ENCODE peak calls at places on chromosomes 11 and 22, in ten cellular contexts. One of them, this sample, is unnamed.

GRCh38 chr11:44445500-44446340 is 119.7 kb upstream of the CD82 start:
- DNase-seq in neural crest cell: no peak
- DNase-seq in adrenal gland: no peak
- DNase-seq in AG04450: no peak
- DNase-seq in CD8-positive, alpha-beta T cell: no peak
- DNase-seq in choroid plexus epithelial cell: no peak
- DNase-seq in osteocyte: no peak
- DNase-seq in endodermal cell: peak; percentile 88
- DNase-seq in H9: peak; percentile 80
- DNase-seq in AG09309: no peak
- DNase-seq in this sample: no peak

GRCh38 chr22:33576205-33576604 is 344.1 kb downstream of the LARGE1 start:
- DNase-seq in neural crest cell: no peak
- DNase-seq in adrenal gland: no peak
- DNase-seq in AG04450: no peak
- DNase-seq in CD8-positive, alpha-beta T cell: no peak
- DNase-seq in choroid plexus epithelial cell: no peak
- DNase-seq in osteocyte: no peak
- DNase-seq in endodermal cell: no peak
- DNase-seq in H9: no peak
- DNase-seq in AG09309: no peak
- DNase-seq in this sample: no peak

GRCh38 chr22:35023692-35024363 is 42.1 kb upstream of the ISX start:
- DNase-seq in neural crest cell: peak; percentile 92
- DNase-seq in adrenal gland: peak; percentile 72
- DNase-seq in AG04450: no peak
- DNase-seq in CD8-positive, alpha-beta T cell: peak; percentile 32
- DNase-seq in choroid plexus epithelial cell: peak; percentile 36
- DNase-seq in osteocyte: peak; percentile 90
- DNase-seq in endodermal cell: peak; percentile 97
- DNase-seq in H9: peak; percentile 86
- DNase-seq in AG09309: no peak
- DNase-seq in this sample: peak; percentile 38

GRCh38 chr11:117786099-117786870 is 10.7 kb downstream of the DSCAML1 start:
- DNase-seq in neural crest cell: no peak
- DNase-seq in adrenal gland: no peak
- DNase-seq in AG04450: no peak
- DNase-seq in CD8-positive, alpha-beta T cell: no peak
- DNase-seq in choroid plexus epithelial cell: no peak
- DNase-seq in osteocyte: no peak
- DNase-seq in endodermal cell: no peak
- DNase-seq in H9: no peak
- DNase-seq in AG09309: no peak
- DNase-seq in this sample: no peak

GRCh38 chr11:132043714-132044113 is 673.3 kb downstream of the NTM start:
- DNase-seq in neural crest cell: no peak
- DNase-seq in adrenal gland: no peak
- DNase-seq in AG04450: no peak
- DNase-seq in CD8-positive, alpha-beta T cell: no peak
- DNase-seq in choroid plexus epithelial cell: no peak
- DNase-seq in osteocyte: no peak
- DNase-seq in endodermal cell: no peak
- DNase-seq in H9: no peak
- DNase-seq in AG09309: no peak
- DNase-seq in this sample: no peak

GRCh38 chr11:47524200-47524874 is 28.6 kb downstream of the CELF1 start:
- DNase-seq in neural crest cell: no peak
- DNase-seq in adrenal gland: no peak
- DNase-seq in AG04450: no peak
- DNase-seq in CD8-positive, alpha-beta T cell: peak; percentile 45
- DNase-seq in choroid plexus epithelial cell: peak; percentile 49
- DNase-seq in osteocyte: no peak
- DNase-seq in endodermal cell: no peak
- DNase-seq in H9: peak; percentile 24
- DNase-seq in AG09309: no peak
- DNase-seq in this sample: no peak

GRCh38 chr11:61133145-61133544 is 28.1 kb downstream of the VPS37C start:
- DNase-seq in neural crest cell: no peak
- DNase-seq in adrenal gland: no peak
- DNase-seq in AG04450: no peak
- DNase-seq in CD8-positive, alpha-beta T cell: no peak
- DNase-seq in choroid plexus epithelial cell: no peak
- DNase-seq in osteocyte: no peak
- DNase-seq in endodermal cell: no peak
- DNase-seq in H9: no peak
- DNase-seq in AG09309: no peak
- DNase-seq in this sample: no peak

GRCh38 chr22:50207383-50208031 is 6.7 kb downstream of the SELENOO start:
- DNase-seq in neural crest cell: no peak
- DNase-seq in adrenal gland: no peak
- DNase-seq in AG04450: no peak
- DNase-seq in CD8-positive, alpha-beta T cell: no peak
- DNase-seq in choroid plexus epithelial cell: no peak
- DNase-seq in osteocyte: no peak
- DNase-seq in endodermal cell: no peak
- DNase-seq in H9: no peak
- DNase-seq in AG09309: no peak
- DNase-seq in this sample: no peak

GRCh38 chr11:122920579-122920978 is 38.0 kb downstream of the JHY start:
- DNase-seq in neural crest cell: no peak
- DNase-seq in adrenal gland: no peak
- DNase-seq in AG04450: no peak
- DNase-seq in CD8-positive, alpha-beta T cell: no peak
- DNase-seq in choroid plexus epithelial cell: no peak
- DNase-seq in osteocyte: no peak
- DNase-seq in endodermal cell: peak; percentile 60
- DNase-seq in H9: peak; percentile 36
- DNase-seq in AG09309: no peak
- DNase-seq in this sample: no peak

GRCh38 chr11:98835336-98835735 is 185.4 kb upstream of the CNTN5 start:
- DNase-seq in neural crest cell: no peak
- DNase-seq in adrenal gland: no peak
- DNase-seq in AG04450: no peak
- DNase-seq in CD8-positive, alpha-beta T cell: no peak
- DNase-seq in choroid plexus epithelial cell: no peak
- DNase-seq in osteocyte: no peak
- DNase-seq in endodermal cell: no peak
- DNase-seq in H9: no peak
- DNase-seq in AG09309: no peak
- DNase-seq in this sample: no peak
- TF ChIP-seq CTCF in neural crest cell: no peak
- TF ChIP-seq CTCF in adrenal gland: no peak
- TF ChIP-seq CTCF in AG04450: no peak
- TF ChIP-seq CTCF in CD8-positive, alpha-beta T cell: no peak
- TF ChIP-seq CTCF in choroid plexus epithelial cell: no peak
- TF ChIP-seq CTCF in osteocyte: no peak
- TF ChIP-seq CTCF in endodermal cell: no peak
- TF ChIP-seq CTCF in H9: no peak
- TF ChIP-seq CTCF in AG09309: no peak
- TF ChIP-seq CTCF in this sample: no peak

GRCh38 chr11:12761029-12761428 is 86.8 kb downstream of the TEAD1 start:
- DNase-seq in neural crest cell: no peak
- DNase-seq in adrenal gland: no peak
- DNase-seq in AG04450: peak; percentile 18
- DNase-seq in CD8-positive, alpha-beta T cell: no peak
- DNase-seq in choroid plexus epithelial cell: peak; percentile 74
- DNase-seq in osteocyte: no peak
- DNase-seq in endodermal cell: no peak
- DNase-seq in H9: no peak
- DNase-seq in AG09309: no peak
- DNase-seq in this sample: no peak
- TF ChIP-seq CTCF in neural crest cell: peak; percentile 53
- TF ChIP-seq CTCF in adrenal gland: no peak
- TF ChIP-seq CTCF in AG04450: peak; percentile 60
- TF ChIP-seq CTCF in CD8-positive, alpha-beta T cell: no peak
- TF ChIP-seq CTCF in choroid plexus epithelial cell: peak; percentile 75
- TF ChIP-seq CTCF in osteocyte: peak; percentile 45
- TF ChIP-seq CTCF in endodermal cell: peak; percentile 58
- TF ChIP-seq CTCF in H9: peak; percentile 37
- TF ChIP-seq CTCF in AG09309: peak; percentile 33
- TF ChIP-seq CTCF in this sample: no peak

GRCh38 chr22:29695129-29695926 is 24.5 kb upstream of the CABP7 start:
- DNase-seq in neural crest cell: no peak
- DNase-seq in adrenal gland: no peak
- DNase-seq in AG04450: no peak
- DNase-seq in CD8-positive, alpha-beta T cell: no peak
- DNase-seq in choroid plexus epithelial cell: no peak
- DNase-seq in osteocyte: no peak
- DNase-seq in endodermal cell: no peak
- DNase-seq in H9: no peak
- DNase-seq in AG09309: no peak
- DNase-seq in this sample: no peak
- TF ChIP-seq CTCF in neural crest cell: no peak
- TF ChIP-seq CTCF in adrenal gland: no peak
- TF ChIP-seq CTCF in AG04450: no peak
- TF ChIP-seq CTCF in CD8-positive, alpha-beta T cell: no peak
- TF ChIP-seq CTCF in choroid plexus epithelial cell: no peak
- TF ChIP-seq CTCF in osteocyte: no peak
- TF ChIP-seq CTCF in endodermal cell: no peak
- TF ChIP-seq CTCF in H9: no peak
- TF ChIP-seq CTCF in AG09309: no peak
- TF ChIP-seq CTCF in this sample: no peak

GRCh38 chr22:40524392-40525249 is 111.9 kb downstream of the MRTFA start:
- DNase-seq in neural crest cell: no peak
- DNase-seq in adrenal gland: no peak
- DNase-seq in AG04450: no peak
- DNase-seq in CD8-positive, alpha-beta T cell: no peak
- DNase-seq in choroid plexus epithelial cell: peak; percentile 61
- DNase-seq in osteocyte: no peak
- DNase-seq in endodermal cell: no peak
- DNase-seq in H9: no peak
- DNase-seq in AG09309: no peak
- DNase-seq in this sample: no peak
- TF ChIP-seq CTCF in neural crest cell: no peak
- TF ChIP-seq CTCF in adrenal gland: peak; percentile 31
- TF ChIP-seq CTCF in AG04450: peak; percentile 43
- TF ChIP-seq CTCF in CD8-positive, alpha-beta T cell: no peak
- TF ChIP-seq CTCF in choroid plexus epithelial cell: peak; percentile 59
- TF ChIP-seq CTCF in osteocyte: peak; percentile 44
- TF ChIP-seq CTCF in endodermal cell: peak; percentile 53
- TF ChIP-seq CTCF in H9: peak; percentile 47
- TF ChIP-seq CTCF in AG09309: peak; percentile 47
- TF ChIP-seq CTCF in this sample: no peak

GRCh38 chr11:90113541-90113940 is 20.9 kb upstream of the NAALAD2 start:
- DNase-seq in neural crest cell: no peak
- DNase-seq in adrenal gland: no peak
- DNase-seq in AG04450: no peak
- DNase-seq in CD8-positive, alpha-beta T cell: no peak
- DNase-seq in choroid plexus epithelial cell: peak; percentile 26
- DNase-seq in osteocyte: no peak
- DNase-seq in endodermal cell: no peak
- DNase-seq in H9: no peak
- DNase-seq in AG09309: no peak
- DNase-seq in this sample: no peak
- TF ChIP-seq CTCF in neural crest cell: peak; percentile 72
- TF ChIP-seq CTCF in adrenal gland: peak; percentile 27
- TF ChIP-seq CTCF in AG04450: peak; percentile 40
- TF ChIP-seq CTCF in CD8-positive, alpha-beta T cell: peak; percentile 26
- TF ChIP-seq CTCF in choroid plexus epithelial cell: peak; percentile 40
- TF ChIP-seq CTCF in osteocyte: peak; percentile 61
- TF ChIP-seq CTCF in endodermal cell: peak; percentile 72
- TF ChIP-seq CTCF in H9: peak; percentile 67
- TF ChIP-seq CTCF in AG09309: no peak
- TF ChIP-seq CTCF in this sample: no peak

GRCh38 chr11:37657645-37658044 is 1059.6 kb upstream of the RAG2 start:
- DNase-seq in neural crest cell: no peak
- DNase-seq in adrenal gland: no peak
- DNase-seq in AG04450: no peak
- DNase-seq in CD8-positive, alpha-beta T cell: no peak
- DNase-seq in choroid plexus epithelial cell: peak; percentile 64
- DNase-seq in osteocyte: no peak
- DNase-seq in endodermal cell: no peak
- DNase-seq in H9: no peak
- DNase-seq in AG09309: no peak
- DNase-seq in this sample: no peak
- TF ChIP-seq CTCF in neural crest cell: peak; percentile 57
- TF ChIP-seq CTCF in adrenal gland: peak; percentile 10
- TF ChIP-seq CTCF in AG04450: peak; percentile 56
- TF ChIP-seq CTCF in CD8-positive, alpha-beta T cell: no peak
- TF ChIP-seq CTCF in choroid plexus epithelial cell: peak; percentile 71
- TF ChIP-seq CTCF in osteocyte: peak; percentile 70
- TF ChIP-seq CTCF in endodermal cell: peak; percentile 71
- TF ChIP-seq CTCF in H9: peak; percentile 63
- TF ChIP-seq CTCF in AG09309: peak; percentile 13
- TF ChIP-seq CTCF in this sample: no peak

DNA sequence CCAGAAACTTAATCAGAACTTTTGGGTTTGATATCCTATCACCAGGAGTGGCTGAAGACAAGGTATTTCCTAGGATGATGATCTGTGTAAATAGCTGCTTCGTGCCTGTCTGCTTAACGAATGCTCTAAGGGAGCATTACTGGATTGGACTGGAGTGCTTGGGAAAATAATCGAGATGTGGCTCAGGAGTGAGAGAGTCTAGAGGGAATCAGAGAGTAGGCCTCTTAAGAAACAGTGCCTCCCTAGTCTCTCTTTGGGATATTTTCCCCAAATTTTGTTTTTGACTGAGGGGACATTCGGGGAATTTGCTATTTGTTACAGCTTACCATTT is 2.5 kb downstream of the MAML2 start:
- DNase-seq in neural crest cell: no peak
- DNase-seq in adrenal gland: no peak
- DNase-seq in AG04450: no peak
- DNase-seq in CD8-positive, alpha-beta T cell: no peak
- DNase-seq in choroid plexus epithelial cell: no peak
- DNase-seq in osteocyte: no peak
- DNase-seq in endodermal cell: no peak
- DNase-seq in H9: no peak
- DNase-seq in AG09309: no peak
- DNase-seq in this sample: no peak
- TF ChIP-seq CTCF in neural crest cell: no peak
- TF ChIP-seq CTCF in adrenal gland: no peak
- TF ChIP-seq CTCF in AG04450: no peak
- TF ChIP-seq CTCF in CD8-positive, alpha-beta T cell: no peak
- TF ChIP-seq CTCF in choroid plexus epithelial cell: no peak
- TF ChIP-seq CTCF in osteocyte: no peak
- TF ChIP-seq CTCF in endodermal cell: no peak
- TF ChIP-seq CTCF in H9: no peak
- TF ChIP-seq CTCF in AG09309: no peak
- TF ChIP-seq CTCF in this sample: no peak

GRCh38 chr11:59918987-59919589 is 19.1 kb upstream of the OOSP1 start:
- DNase-seq in neural crest cell: peak; percentile 14
- DNase-seq in adrenal gland: no peak
- DNase-seq in AG04450: no peak
- DNase-seq in CD8-positive, alpha-beta T cell: no peak
- DNase-seq in choroid plexus epithelial cell: peak; percentile 65
- DNase-seq in osteocyte: no peak
- DNase-seq in endodermal cell: peak; percentile 71
- DNase-seq in H9: no peak
- DNase-seq in AG09309: no peak
- DNase-seq in this sample: no peak

GRCh38 chr11:59923813-59924212 is 14.4 kb upstream of the OOSP1 start:
- DNase-seq in neural crest cell: no peak
- DNase-seq in adrenal gland: no peak
- DNase-seq in AG04450: no peak
- DNase-seq in CD8-positive, alpha-beta T cell: no peak
- DNase-seq in choroid plexus epithelial cell: peak; percentile 3
- DNase-seq in osteocyte: no peak
- DNase-seq in endodermal cell: peak; percentile 59
- DNase-seq in H9: no peak
- DNase-seq in AG09309: no peak
- DNase-seq in this sample: no peak

DNA sequence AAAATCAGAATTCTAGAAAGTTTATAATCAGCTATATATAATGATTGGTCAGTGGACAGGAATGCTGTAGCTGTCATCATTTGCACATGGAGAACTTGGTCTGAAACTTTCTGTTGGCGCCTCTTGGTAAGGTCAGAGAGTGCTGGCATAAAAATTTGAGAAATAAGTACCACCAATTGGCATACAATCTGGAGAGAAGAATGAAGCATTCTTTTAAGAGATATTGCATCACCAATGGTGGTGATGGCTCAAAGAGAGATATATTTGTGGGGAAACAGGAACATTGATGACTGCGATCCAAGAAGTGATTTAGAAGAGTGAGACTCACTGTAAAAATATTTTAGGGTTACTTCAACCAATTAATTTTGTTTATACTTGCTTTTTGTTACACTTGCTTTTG is 19.7 kb upstream of the OOSP1 start:
- DNase-seq in neural crest cell: no peak
- DNase-seq in adrenal gland: no peak
- DNase-seq in AG04450: no peak
- DNase-seq in CD8-positive, alpha-beta T cell: no peak
- DNase-seq in choroid plexus epithelial cell: peak; percentile 29
- DNase-seq in osteocyte: no peak
- DNase-seq in endodermal cell: no peak
- DNase-seq in H9: no peak
- DNase-seq in AG09309: no peak
- DNase-seq in this sample: no peak
- TF ChIP-seq CTCF in neural crest cell: no peak
- TF ChIP-seq CTCF in adrenal gland: no peak
- TF ChIP-seq CTCF in AG04450: no peak
- TF ChIP-seq CTCF in CD8-positive, alpha-beta T cell: no peak
- TF ChIP-seq CTCF in choroid plexus epithelial cell: no peak
- TF ChIP-seq CTCF in osteocyte: no peak
- TF ChIP-seq CTCF in endodermal cell: no peak
- TF ChIP-seq CTCF in H9: no peak
- TF ChIP-seq CTCF in AG09309: no peak
- TF ChIP-seq CTCF in this sample: no peak